ENCODE peak calls at places on chromosomes 13 and 19, in eight cellular contexts. T is uterus, P is stomach, C is ovary, Y is IMR-90, D is heart left ventricle, E is H1, K is prostate gland. J is an unnamed sample.

GRCh38 chr13:43425234-43425633 is 361.5 kb downstream of the ENOX1 start:
- DNase-seq in K (no peak), P (no peak), C (no peak), Y (no peak), D (no peak), T (no peak), E (peak), J (no peak)

GRCh38 chr13:71240906-71241305 is 626.1 kb downstream of the DACH1 start:
- DNase-seq in P (no peak), C (no peak), K (no peak), D (no peak), Y (no peak), T (no peak), E (no peak), J (no peak)

GRCh38 chr13:63435668-63436275 is 2020.1 kb upstream of the PCDH20 start:
- DNase-seq in D (no peak), E (no peak), P (no peak), C (no peak), T (no peak), Y (peak), K (no peak), J (no peak)

GRCh38 chr13:52173373-52173772 is 14.0 kb upstream of the NEK3 start:
- DNase-seq in C (no peak), K (no peak), T (no peak), Y (no peak), D (no peak), E (no peak), P (no peak), J (no peak)

GRCh38 chr13:48775804-48776203 is 122.1 kb downstream of the CYSLTR2 start:
- DNase-seq in P (no peak), Y (peak), K (no peak), T (no peak), C (no peak), E (no peak), D (no peak), J (no peak)

GRCh38 chr19:3585301-3586123 is at the start of gene GIPC3:
- DNase-seq in K (no peak), P (no peak), C (no peak), Y (no peak), T (no peak), E (no peak), D (no peak), J (no peak)

GRCh38 chr13:45209229-45209628 is 8.4 kb upstream of the KCTD4 start:
- DNase-seq in K (no peak), P (no peak), E (no peak), D (no peak), T (no peak), C (no peak), Y (peak), J (no peak)

GRCh38 chr19:14081797-14082674 is 3.5 kb downstream of the C19orf67 start:
- DNase-seq in K (peak), C (peak), T (peak), P (peak), D (no peak), Y (peak), E (no peak), J (no peak)

GRCh38 chr13:113658836-113659235 is 838 bp upstream of the ATP4B start:
- DNase-seq in E (no peak), Y (no peak), K (no peak), D (no peak), C (no peak), P (peak), T (peak), J (peak)

GRCh38 chr19:56107626-56108351 is 13.3 kb downstream of the ZNF787 start:
- DNase-seq in Y (no peak), D (no peak), C (no peak), P (peak), E (no peak), T (no peak), K (no peak), J (no peak)

GRCh38 chr19:52590728-52591127 is 20.6 kb downstream of the ZNF701 start:
- DNase-seq in Y (no peak), K (no peak), P (no peak), D (no peak), C (no peak), E (no peak), T (no peak), J (no peak)
- TF ChIP-seq POLR2A in Y (no peak), K (no peak), P (no peak), D (no peak), C (no peak), E (no peak), T (no peak), J (no peak)

GRCh38 chr19:44663996-44664395 is 7.3 kb upstream of the CEACAM19 start:
- DNase-seq in Y (no peak), P (no peak), E (no peak), T (no peak), K (no peak), D (no peak), C (no peak), J (no peak)

GRCh38 chr19:44661205-44661604 is 10.1 kb upstream of the CEACAM19 start:
- DNase-seq in E (no peak), D (no peak), T (no peak), K (no peak), Y (no peak), C (no peak), P (no peak), J (no peak)

GRCh38 chr19:44664976-44665375 is 6.3 kb upstream of the CEACAM19 start:
- DNase-seq in T (no peak), P (no peak), E (no peak), D (no peak), Y (no peak), K (no peak), C (no peak), J (no peak)

GRCh38 chr19:44661904-44662303 is 9.4 kb upstream of the CEACAM19 start:
- DNase-seq in D (no peak), Y (peak), C (no peak), K (no peak), E (no peak), T (no peak), P (no peak), J (no peak)

DNA sequence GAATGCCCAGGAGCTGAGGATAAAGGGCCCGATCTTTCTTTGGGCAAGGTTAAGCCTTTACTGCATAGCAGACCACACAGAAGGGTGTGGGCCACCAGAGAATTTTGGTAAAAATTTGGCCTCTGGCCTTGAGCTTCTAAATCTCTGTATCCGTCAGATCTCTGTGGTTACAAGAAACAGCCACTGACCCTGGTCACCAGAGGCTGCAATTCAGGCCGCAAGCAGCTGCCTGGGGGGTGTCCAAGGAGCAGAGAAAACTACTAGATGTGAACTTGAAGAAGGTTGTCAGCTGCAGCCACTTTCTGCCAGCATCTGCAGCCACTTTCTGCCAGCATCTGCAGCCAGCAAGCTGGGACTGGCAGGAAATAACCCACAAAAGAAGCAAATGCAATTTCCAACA is 8.6 kb upstream of the CEACAM19 start:
- DNase-seq in P (no peak), Y (peak), D (no peak), C (no peak), T (no peak), K (no peak), E (no peak), J (no peak)
- H3K27ac ChIP-seq in P (no peak), Y (no peak), D (no peak), C (no peak), T (no peak), K (no peak), E (no peak), J (no peak)

GRCh38 chr19:43901395-43902390 is 33.4 kb downstream of the ZNF45 start:
- DNase-seq in E (peak), T (peak), C (peak), P (peak), D (peak), Y (peak), K (peak), J (peak)
- TF ChIP-seq POLR2A in E (no peak), T (no peak), C (no peak), P (no peak), D (no peak), Y (no peak), K (no peak), J (no peak)

GRCh38 chr19:49363265-49364082 is at the start of gene DKKL1:
- DNase-seq in P (peak), Y (peak), C (peak), D (peak), T (peak), K (peak), E (peak), J (peak)

GRCh38 chr19:49361438-49362047 is 673 bp downstream of the TEAD2 start:
- DNase-seq in K (peak), Y (peak), P (peak), E (no peak), D (peak), C (peak), T (peak), J (peak)

GRCh38 chr19:49364083-49364687 is 508 bp downstream of the DKKL1 start:
- DNase-seq in P (no peak), E (no peak), C (peak), K (no peak), D (no peak), T (peak), Y (no peak), J (no peak)

GRCh38 chr19:49362926-49363264 is 679 bp upstream of the TEAD2 start:
- DNase-seq in T (peak), D (peak), C (peak), E (no peak), P (peak), Y (peak), K (peak), J (no peak)

GRCh38 chr19:49362048-49362925 is at the start of gene TEAD2:
- DNase-seq in E (no peak), T (peak), Y (peak), C (peak), P (peak), K (peak), D (peak), J (peak)
- H3K27ac ChIP-seq in E (peak), T (peak), Y (peak), C (peak), P (peak), K (peak), D (peak), J (peak)

DNA sequence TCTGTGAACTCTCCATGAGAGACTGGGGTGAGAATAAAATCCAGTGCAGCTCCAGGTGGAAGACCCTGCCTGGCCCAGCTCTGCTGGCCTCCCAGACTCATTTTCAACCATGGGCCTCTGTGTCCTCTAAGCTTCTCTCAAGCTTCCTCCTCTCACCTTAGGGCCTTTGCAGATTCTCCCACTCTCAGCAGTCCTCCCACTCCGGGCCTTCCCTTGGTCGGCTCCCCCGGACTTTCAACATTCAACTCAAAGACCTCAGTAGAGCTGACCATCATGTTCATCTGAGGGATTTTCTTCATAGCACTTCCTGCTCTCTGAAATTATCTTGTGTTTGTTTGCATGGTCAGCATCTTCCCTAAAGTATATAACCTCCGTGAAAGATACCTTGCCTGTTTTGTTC is 370.5 kb upstream of the ZNF507 start:
- DNase-seq in Y (no peak), D (no peak), E (no peak), K (no peak), T (no peak), P (no peak), C (no peak), J (no peak)
- TF ChIP-seq POLR2A in Y (no peak), D (no peak), E (no peak), K (no peak), T (no peak), P (no peak), C (no peak), J (no peak)

DNA sequence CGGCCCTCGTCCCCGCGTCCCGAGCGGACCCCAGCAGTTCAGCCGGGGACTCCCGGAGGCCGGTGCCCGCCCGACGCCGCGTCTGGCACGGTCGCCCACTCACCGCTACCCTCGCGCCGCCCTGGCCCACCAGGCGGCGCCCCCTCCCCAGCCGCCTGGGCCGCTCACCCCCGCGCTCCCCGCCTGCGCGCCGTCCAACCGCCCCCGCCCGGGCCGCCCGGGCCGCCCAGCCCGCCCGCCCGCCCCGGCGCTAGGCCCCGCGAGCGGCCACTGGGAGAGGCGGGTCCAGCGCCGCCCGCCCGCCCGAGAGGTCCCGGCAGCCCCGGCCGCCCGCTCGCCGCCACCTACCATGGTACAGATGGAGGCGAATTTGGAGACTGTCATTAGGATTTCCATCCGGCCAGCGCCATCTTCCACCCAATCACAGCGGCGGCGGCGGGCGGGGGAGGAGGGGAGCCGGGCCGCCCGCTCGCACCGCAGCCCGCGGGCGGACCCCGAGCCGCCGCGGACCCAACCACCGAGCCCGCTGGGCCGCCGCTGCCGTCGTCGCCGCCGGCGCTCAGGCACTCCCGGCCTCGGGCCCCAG is at the start of gene USP12:
- DNase-seq in C (peak), E (no peak), Y (peak), D (peak), P (no peak), T (peak), K (peak), J (no peak)
- H3K27ac ChIP-seq in C (peak), E (peak), Y (peak), D (peak), P (peak), T (peak), K (peak), J (peak)

GRCh38 chr19:11437955-11438354 is 2.5 kb downstream of the PRKCSH start:
- DNase-seq in T (no peak), E (no peak), D (no peak), P (no peak), K (no peak), Y (no peak), C (no peak), J (no peak)

GRCh38 chr19:11434703-11435056 is 241 bp downstream of the ODAD3 start:
- DNase-seq in K (no peak), C (no peak), E (no peak), D (no peak), P (no peak), T (peak), Y (no peak), J (no peak)

GRCh38 chr19:11435057-11435832 is at the start of the genes ODAD3 and PRKCSH:
- DNase-seq in D (peak), P (peak), Y (peak), T (peak), C (peak), K (peak), E (peak), J (peak)

GRCh38 chr19:11435833-11436313 is 438 bp downstream of the PRKCSH start:
- DNase-seq in T (no peak), D (no peak), P (no peak), Y (peak), E (no peak), C (peak), K (no peak), J (no peak)
- TF ChIP-seq POLR2A in T (no peak), D (no peak), P (no peak), Y (no peak), E (peak), C (no peak), K (no peak), J (no peak)